ENCODE peak calls at places on chromosome 7, in ten cellular contexts. U, Q, R, A, O, T, G, F, W and C are unnamed samples.

GRCh38 chr7:142671506-142671905 is 77.8 kb upstream of the PRSS1 start:
- DNase-seq in U (no peak), Q (no peak), R (no peak), A (no peak), O (no peak), T (no peak), G (no peak), F (no peak), W (no peak), C (no peak)

GRCh38 chr7:30226593-30227268 is 57.7 kb upstream of the ZNRF2 start:
- DNase-seq in U (no peak), Q (peak), R (peak), A (peak), O (no peak), T (no peak), G (peak), F (no peak), W (no peak), C (no peak)

GRCh38 chr7:25391295-25391861 is 163.1 kb upstream of the NPVF start:
- DNase-seq in U (no peak), Q (peak), R (no peak), A (no peak), O (peak), T (peak), G (peak), F (peak), W (no peak), C (no peak)

GRCh38 chr7:94223375-94224084 is 171.2 kb upstream of the COL1A2 start:
- DNase-seq in U (no peak), Q (peak), R (peak), A (peak), O (peak), T (peak), G (peak), F (peak), W (no peak), C (peak)

GRCh38 chr7:37385787-37386186 is 62.9 kb downstream of the ELMO1 start:
- DNase-seq in U (peak), Q (no peak), R (peak), A (no peak), O (no peak), T (no peak), G (no peak), F (no peak), W (no peak), C (no peak)

GRCh38 chr7:95558866-95559265 is 37.5 kb downstream of the PDK4 start:
- DNase-seq in U (no peak), Q (no peak), R (no peak), A (no peak), O (no peak), T (no peak), G (no peak), F (no peak), W (no peak), C (no peak)

GRCh38 chr7:158820656-158821055 is 8.7 kb downstream of the ESYT2 start:
- DNase-seq in U (no peak), Q (no peak), R (peak), A (no peak), O (peak), T (no peak), G (no peak), F (no peak), W (no peak), C (no peak)

GRCh38 chr7:130222-130572 is 62.2 kb upstream of the FAM20C start:
- DNase-seq in U (no peak), Q (no peak), R (peak), A (no peak), O (no peak), T (no peak), G (no peak), F (no peak), W (peak), C (no peak)

GRCh38 chr7:89183726-89184125 is 388.2 kb upstream of the TEX47 start:
- DNase-seq in U (no peak), Q (no peak), R (no peak), A (no peak), O (no peak), T (no peak), G (no peak), F (no peak), W (no peak), C (peak)

GRCh38 chr7:100865372-100865911 is 1.7 kb upstream of the TRIP6 start:
- DNase-seq in U (no peak), Q (peak), R (peak), A (peak), O (no peak), T (no peak), G (no peak), F (no peak), W (no peak), C (no peak)

GRCh38 chr7:150876817-150877526 is 24.7 kb downstream of the AOC1 start:
- DNase-seq in U (no peak), Q (peak), R (peak), A (peak), O (peak), T (peak), G (peak), F (peak), W (no peak), C (peak)

GRCh38 chr7:26618458-26618857 is 245.9 kb downstream of the SKAP2 start:
- DNase-seq in U (no peak), Q (no peak), R (no peak), A (no peak), O (no peak), T (no peak), G (no peak), F (no peak), W (peak), C (no peak)